ENCODE peak calls at places on chromosome 22, in ten cellular contexts. Y, N, I, S, Q, B, L, X, J and H are unnamed samples.

GRCh38 chr22:40628354-40629042 is 8.0 kb downstream of the MRTFA start:
- DNase-seq in J (no peak), B (no peak), I (peak; percentile 34), Q (no peak), S (peak; percentile 58), L (peak; percentile 91), Y (no peak), X (no peak), N (no peak), H (no peak)

GRCh38 chr22:33038131-33038772 is 19.9 kb downstream of the SYN3 start:
- DNase-seq in Q (no peak), L (no peak), B (peak; percentile 54), J (no peak), Y (no peak), I (no peak), S (peak; percentile 51), N (no peak), X (no peak), H (peak; percentile 2)

GRCh38 chr22:19888131-19888746 is 33.6 kb upstream of the GNB1L start:
- DNase-seq in I (no peak), S (no peak), Q (no peak), Y (no peak), X (no peak), B (no peak), N (no peak), J (no peak), L (no peak), H (no peak)

GRCh38 chr22:30390974-30391691 is 3.9 kb upstream of the RNF215 start:
- DNase-seq in Y (no peak), L (peak; percentile 52), N (peak; percentile 84), Q (peak; percentile 74), B (peak; percentile 82), S (peak; percentile 73), J (no peak), X (peak; percentile 48), I (peak; percentile 65), H (peak; percentile 45)

GRCh38 chr22:40416267-40416570 is 45.8 kb downstream of the SGSM3 start:
- DNase-seq in X (no peak), Q (no peak), J (no peak), B (no peak), I (no peak), Y (no peak), S (no peak), N (no peak), L (no peak), H (no peak)

GRCh38 chr22:42769574-42770447 is 49.1 kb upstream of the A4GALT start:
- DNase-seq in Y (peak; percentile 90), Q (no peak), L (peak; percentile 89), N (peak; percentile 90), B (peak; percentile 83), I (peak; percentile 89), X (peak; percentile 86), J (peak; percentile 85), S (peak; percentile 93), H (peak; percentile 90)

GRCh38 chr22:49211176-49211575 is 616.5 kb downstream of the BRD1 start:
- DNase-seq in Q (no peak), B (no peak), J (no peak), I (no peak), Y (peak; percentile 21), L (no peak), N (no peak), X (no peak), S (no peak), H (no peak)

GRCh38 chr22:19891350-19892248 is 36.9 kb upstream of the GNB1L start:
- DNase-seq in X (no peak), N (no peak), J (peak; percentile 63), B (peak; percentile 74), I (peak; percentile 79), Y (no peak), Q (peak; percentile 72), L (peak; percentile 87), S (peak; percentile 79), H (peak; percentile 84)

GRCh38 chr22:49764151-49764581 is 63.5 kb downstream of the BRD1 start:
- DNase-seq in S (no peak), L (no peak), B (no peak), Q (no peak), I (no peak), J (no peak), N (peak; percentile 22), Y (no peak), X (peak; percentile 11), H (no peak)

GRCh38 chr22:48653929-48654328 is 1173.7 kb downstream of the BRD1 start:
- DNase-seq in N (no peak), X (no peak), I (no peak), J (no peak), S (no peak), L (no peak), Y (no peak), B (no peak), Q (no peak), H (no peak)

GRCh38 chr22:44915441-44915840 is 94.4 kb downstream of the PHF21B start:
- DNase-seq in B (no peak), X (no peak), Y (no peak), S (no peak), L (no peak), Q (no peak), I (no peak), N (no peak), J (no peak), H (no peak)

GRCh38 chr22:20811171-20811570 is 37.3 kb downstream of the SERPIND1 start:
- DNase-seq in Y (no peak), X (no peak), Q (no peak), B (no peak), I (no peak), L (no peak), S (no peak), N (no peak), J (no peak), H (no peak)

GRCh38 chr22:50544078-50544745 is 1.5 kb upstream of the KLHDC7B start:
- DNase-seq in N (peak; percentile 87), S (peak; percentile 77), Y (peak; percentile 76), J (no peak), Q (peak; percentile 73), X (peak; percentile 62), B (peak; percentile 89), L (peak; percentile 36), I (peak; percentile 73), H (peak; percentile 54)

GRCh38 chr22:39699631-39700348 is 129.2 kb downstream of the CACNA1I start:
- DNase-seq in X (no peak), B (no peak), L (no peak), N (peak; percentile 27), Q (no peak), Y (no peak), J (no peak), I (no peak), S (no peak), H (no peak)

GRCh38 chr22:47836957-47837356 is 1074.5 kb downstream of the TBC1D22A start:
- DNase-seq in Y (no peak), J (no peak), S (peak; percentile 0), L (no peak), Q (no peak), B (peak; percentile 36), N (no peak), X (no peak), I (no peak), H (no peak)

GRCh38 chr22:50687829-50688228 is 15.2 kb downstream of the SHANK3 start:
- DNase-seq in J (no peak), Y (no peak), X (peak; percentile 12), N (peak; percentile 8), S (no peak), Q (no peak), B (peak; percentile 2), I (no peak), L (no peak), H (no peak)

GRCh38 chr22:24083361-24083760 is 72.3 kb downstream of the CABIN1 start:
- DNase-seq in Y (no peak), I (no peak), Q (no peak), L (no peak), S (no peak), X (no peak), N (no peak), J (no peak), B (no peak), H (no peak)
- H3K36me3 ChIP-seq in Y (peaks cover 63% of the 10 kb centered on the region), I (peaks cover 38% of the 10 kb centered on the region), Q (peaks cover 54% of the 10 kb centered on the region), L (peaks cover 29% of the 10 kb centered on the region), S (peaks cover 58% of the 10 kb centered on the region), X (no peaks in the 10 kb centered on the region), N (peaks cover 86% of the 10 kb centered on the region), J (no peaks in the 10 kb centered on the region), B (no peaks in the 10 kb centered on the region), H (peaks cover 49% of the 10 kb centered on the region)

DNA sequence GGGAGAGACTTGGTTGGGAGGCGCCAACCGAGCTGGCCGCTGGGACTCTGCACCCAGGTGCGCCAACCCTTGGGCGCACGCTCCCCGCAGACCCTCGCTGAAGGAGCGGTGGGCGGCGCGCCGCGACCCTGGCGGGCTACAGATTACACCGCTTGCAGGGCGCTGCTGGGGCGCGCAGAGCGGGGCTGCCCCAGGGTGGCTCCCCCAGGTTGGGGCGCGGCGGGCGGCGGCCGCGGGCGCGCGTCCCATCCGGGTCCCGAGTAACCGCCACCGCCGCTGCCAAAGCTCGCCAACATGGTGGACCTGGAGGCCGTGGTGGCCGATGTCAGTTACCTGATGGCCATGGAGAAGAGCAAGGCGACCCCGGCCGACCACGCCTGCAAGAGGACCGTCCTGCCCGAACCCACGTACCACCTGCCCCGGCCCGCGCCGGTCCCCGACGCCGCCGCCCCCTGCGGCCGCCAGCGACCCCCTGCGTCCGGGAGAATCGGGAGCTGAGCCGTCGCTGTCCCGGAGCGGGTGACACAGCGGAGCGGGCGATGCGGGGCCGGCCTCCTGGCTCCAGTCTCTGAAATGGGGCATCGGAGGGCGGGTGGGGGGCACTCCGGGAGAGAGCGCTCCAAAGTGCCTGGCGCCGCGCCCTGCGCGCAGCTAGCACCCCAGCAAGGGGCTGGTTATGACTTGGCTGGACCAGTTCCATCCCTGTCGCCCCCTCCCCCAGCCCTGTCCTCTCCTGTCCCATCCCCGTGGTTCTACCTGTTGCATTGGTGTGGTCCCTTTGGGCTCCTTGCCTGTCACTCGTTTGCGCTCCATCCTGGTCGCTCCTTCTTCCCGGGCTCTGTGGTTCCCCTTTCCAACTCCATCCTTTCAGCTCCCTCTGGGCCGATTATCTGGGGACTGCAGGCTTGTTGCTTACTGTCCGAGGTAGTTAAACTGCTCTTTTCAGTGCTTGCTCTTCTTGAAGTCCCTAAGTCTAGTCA is 143.3 kb upstream of the GRK3 start:
- DNase-seq in I (no peak), X (no peak), Q (no peak), B (no peak), N (no peak), L (no peak), S (no peak), Y (no peak), J (no peak), H (no peak)
- H3K27me3 ChIP-seq in I (peaks cover 61% of the 10 kb centered on the region), X (peaks cover 2% of the 10 kb centered on the region), Q (peaks cover 20% of the 10 kb centered on the region), B (peaks cover 52% of the 10 kb centered on the region), N (peaks cover 46% of the 10 kb centered on the region), L (peaks cover 53% of the 10 kb centered on the region), S (peaks cover 87% of the 10 kb centered on the region), Y (peaks cover 21% of the 10 kb centered on the region), J (peaks cover 12% of the 10 kb centered on the region), H (peaks cover 60% of the 10 kb centered on the region)

DNA sequence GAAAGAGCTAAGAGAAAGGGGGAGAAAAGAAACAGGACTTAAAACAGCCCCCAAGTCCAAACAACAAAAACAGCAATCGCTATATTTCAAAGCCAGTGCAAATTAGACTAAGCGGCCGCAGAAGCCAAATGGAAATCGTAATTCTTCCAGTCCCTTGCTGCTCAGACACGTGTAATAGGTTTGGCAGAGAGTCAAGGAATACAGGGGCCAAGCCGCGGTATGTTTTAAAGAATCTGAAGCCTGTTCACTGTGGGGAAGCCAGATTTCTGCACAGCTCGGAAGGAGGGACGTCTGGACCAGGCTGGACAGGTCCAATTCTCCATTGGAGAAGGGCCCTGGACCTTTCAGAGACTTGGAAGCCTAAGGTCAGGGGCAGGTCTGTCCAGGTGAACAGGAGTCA is 265.7 kb upstream of the ISX start:
- DNase-seq in I (peak; percentile 6), Q (no peak), X (no peak), N (no peak), B (peak; percentile 57), L (peak; percentile 53), Y (no peak), S (no peak), J (no peak), H (no peak)
- H3K4me3 ChIP-seq in I (no peak overlapping the region), Q (no peak overlapping the region), X (no peak overlapping the region), N (no peak overlapping the region), B (no peak overlapping the region), L (no peak overlapping the region), Y (no peak overlapping the region), S (no peak overlapping the region), J (no peak overlapping the region), H (no peak overlapping the region)

GRCh38 chr22:46094676-46095075 is 55.6 kb upstream of the PPARA start:
- DNase-seq in I (no peak), Q (no peak), S (no peak), J (no peak), L (no peak), B (no peak), N (no peak), Y (no peak), X (no peak), H (no peak)
- H3K36me3 ChIP-seq in I (peaks cover 84% of the 10 kb centered on the region), Q (no peaks in the 10 kb centered on the region), S (no peaks in the 10 kb centered on the region), J (no peaks in the 10 kb centered on the region), L (peaks cover 45% of the 10 kb centered on the region), B (no peaks in the 10 kb centered on the region), N (peaks cover 36% of the 10 kb centered on the region), Y (peaks cover 50% of the 10 kb centered on the region), X (no peaks in the 10 kb centered on the region), H (peaks cover 50% of the 10 kb centered on the region)